ENCODE peak calls at places on chromosomes 6 and 20, in four cellular contexts. K, B, U and J are unnamed samples.
A peak's percentile ranks its signal among the peaks of the same experiment; 100 is the strongest.

GRCh38 chr20:61731363-61732181 is 334.1 kb downstream of the TAF4 start:
- DNase-seq in U (no peak), K (peak; percentile 60), B (no peak), J (no peak)

GRCh38 chr6:134174790-134175531 is 122.5 kb upstream of the SLC2A12 start:
- DNase-seq in K (peak; percentile 90), U (peak; percentile 94), B (peak; percentile 88), J (peak; percentile 92)

GRCh38 chr20:11387189-11387754 is 530.4 kb upstream of the BTBD3 start:
- DNase-seq in K (peak; percentile 89), U (no peak), B (no peak), J (no peak)

GRCh38 chr6:154932562-154933027 is 62.5 kb upstream of the TIAM2 start:
- DNase-seq in K (peak; percentile 84), B (no peak), U (no peak), J (no peak)

GRCh38 chr6:112041535-112041934 is 12.4 kb upstream of the CCN6 start:
- DNase-seq in K (peak; percentile 41), B (no peak), U (no peak), J (no peak)

GRCh38 chr6:136959471-136959891 is 37.4 kb downstream of the SLC35D3 start:
- DNase-seq in B (no peak), K (no peak), U (no peak), J (no peak)

GRCh38 chr6:112222111-112222726 is 32.1 kb downstream of the LAMA4 start:
- DNase-seq in U (no peak), B (no peak), K (peak; percentile 58), J (no peak)

GRCh38 chr6:155782320-155782730 is 326.7 kb upstream of the NOX3 start:
- DNase-seq in K (peak; percentile 88), U (no peak), B (no peak), J (no peak)

GRCh38 chr6:6486595-6486994 is 101.9 kb upstream of the LY86 start:
- DNase-seq in B (no peak), K (no peak), U (no peak), J (no peak)

GRCh38 chr6:78629154-78629721 is 238.1 kb upstream of the IRAK1BP1 start:
- DNase-seq in K (peak; percentile 42), U (no peak), B (no peak), J (no peak)

GRCh38 chr20:59992531-59992930 is 34.3 kb downstream of the CDH26 start:
- DNase-seq in U (no peak), B (no peak), K (peak; percentile 38), J (no peak)

GRCh38 chr20:61841551-61841950 is 224.1 kb downstream of the TAF4 start:
- DNase-seq in U (no peak), B (no peak), K (no peak), J (no peak)

GRCh38 chr6:160882741-160883340 is 108.7 kb upstream of the MAP3K4 start:
- DNase-seq in K (peak; percentile 8), U (no peak), B (no peak), J (no peak)

GRCh38 chr6:140062042-140063041 is 687.9 kb upstream of the CITED2 start:
- DNase-seq in B (peak; percentile 62), U (no peak), K (peak; percentile 98), J (no peak)

GRCh38 chr20:815914-816606 is 17.5 kb upstream of the FAM110A start:
- DNase-seq in U (peak; percentile 82), B (no peak), K (peak; percentile 68), J (peak; percentile 77)

GRCh38 chr6:26322645-26323482 is 42.1 kb upstream of the BTN3A2 start:
- DNase-seq in K (peak; percentile 96), U (no peak), B (no peak), J (peak; percentile 37)

GRCh38 chr6:76552268-76552667 is 479.8 kb upstream of the IMPG1 start:
- DNase-seq in K (no peak), B (no peak), U (no peak), J (no peak)

GRCh38 chr6:56483929-56484328 is 158.8 kb downstream of the DST start:
- DNase-seq in K (peak; percentile 83), U (no peak), B (no peak), J (no peak)

GRCh38 chr6:95548188-95548837 is 29.0 kb upstream of the MANEA start:
- DNase-seq in B (no peak), U (no peak), K (no peak), J (no peak)

GRCh38 chr6:114342826-114343781 is at the start of gene HS3ST5:
- DNase-seq in U (peak; percentile 53), K (no peak), B (no peak), J (peak; percentile 24)

GRCh38 chr6:22362361-22362760 is 65.5 kb upstream of the PRL start:
- DNase-seq in U (no peak), K (no peak), B (no peak), J (no peak)

GRCh38 chr6:130760006-130760405 is 67.2 kb upstream of the SMLR1 start:
- DNase-seq in B (no peak), U (no peak), K (peak; percentile 83), J (no peak)

GRCh38 chr20:45509091-45509490 is 6.3 kb downstream of the SPINT3 start:
- DNase-seq in K (no peak), B (no peak), U (no peak), J (no peak)

GRCh38 chr6:149716584-149716983 is 1.3 kb downstream of the LATS1 start:
- DNase-seq in B (no peak), U (no peak), K (peak; percentile 33), J (no peak)

GRCh38 chr6:106547053-106547414 is 82.3 kb downstream of the RTN4IP1 start:
- DNase-seq in U (no peak), B (no peak), K (no peak), J (no peak)

GRCh38 chr20:40651121-40651520 is 37.9 kb downstream of the MAFB start:
- DNase-seq in B (no peak), K (peak; percentile 75), U (no peak), J (no peak)

GRCh38 chr6:14089224-14089623 is 28.3 kb upstream of the CD83 start:
- DNase-seq in K (no peak), U (peak; percentile 40), B (no peak), J (peak; percentile 49)

GRCh38 chr20:43824699-43825402 is 89.8 kb upstream of the TOX2 start:
- DNase-seq in U (no peak), K (peak; percentile 34), B (no peak), J (no peak)

GRCh38 chr6:141753180-141753579 is 379.5 kb upstream of the GJE1 start:
- DNase-seq in B (no peak), U (no peak), K (no peak), J (no peak)

GRCh38 chr6:42263165-42263852 is 45.6 kb upstream of the MRPS10 start:
- DNase-seq in U (no peak), B (no peak), K (no peak), J (no peak)

GRCh38 chr6:15781890-15782289 is 119.1 kb upstream of the DTNBP1 start:
- DNase-seq in K (no peak), U (no peak), B (no peak), J (no peak)